ENCODE peak calls at places on chromosome 4, in four cellular contexts. One of them, this sample, is unnamed.

GRCh38 chr4:77141964-77142641 is 14.9 kb upstream of the CCNG2 start:
- DNase-seq in activated T-cell treated with anti-CD3 and anti-CD28 coated beads for 1 hour: no peak
- DNase-seq in stimulated activated CD4-positive, alpha-beta T cell treated with anti-CD3 and anti-CD28 coated beads, Interleukin-12 subunit alpha, Interleukin-12 subunit beta, amount 100 ng/mL, for 24 hours: no peak
- DNase-seq in Ammon's horn: no peak
- DNase-seq in this sample: peak; percentile 95

GRCh38 chr4:54941994-54942552 is 183.3 kb downstream of the KDR start:
- DNase-seq in stimulated activated CD4-positive, alpha-beta T cell treated with anti-CD3 and anti-CD28 coated beads, Interleukin-12 subunit alpha, Interleukin-12 subunit beta, amount 100 ng/mL, for 24 hours: no peak
- DNase-seq in activated T-cell treated with anti-CD3 and anti-CD28 coated beads for 1 hour: peak; percentile 7
- DNase-seq in Ammon's horn: peak; percentile 26
- DNase-seq in this sample: no peak

GRCh38 chr4:13208558-13209193 is 275.5 kb downstream of the RAB28 start:
- DNase-seq in Ammon's horn: no peak
- DNase-seq in activated T-cell treated with anti-CD3 and anti-CD28 coated beads for 1 hour: no peak
- DNase-seq in stimulated activated CD4-positive, alpha-beta T cell treated with anti-CD3 and anti-CD28 coated beads, Interleukin-12 subunit alpha, Interleukin-12 subunit beta, amount 100 ng/mL, for 24 hours: no peak
- DNase-seq in this sample: no peak

GRCh38 chr4:127249066-127249766 is 383.5 kb upstream of the INTU start:
- DNase-seq in stimulated activated CD4-positive, alpha-beta T cell treated with anti-CD3 and anti-CD28 coated beads, Interleukin-12 subunit alpha, Interleukin-12 subunit beta, amount 100 ng/mL, for 24 hours: no peak
- DNase-seq in Ammon's horn: no peak
- DNase-seq in activated T-cell treated with anti-CD3 and anti-CD28 coated beads for 1 hour: no peak
- DNase-seq in this sample: no peak

GRCh38 chr4:4801013-4801412 is 58.5 kb upstream of the MSX1 start:
- DNase-seq in stimulated activated CD4-positive, alpha-beta T cell treated with anti-CD3 and anti-CD28 coated beads, Interleukin-12 subunit alpha, Interleukin-12 subunit beta, amount 100 ng/mL, for 24 hours: no peak
- DNase-seq in Ammon's horn: no peak
- DNase-seq in activated T-cell treated with anti-CD3 and anti-CD28 coated beads for 1 hour: no peak
- DNase-seq in this sample: no peak

GRCh38 chr4:5712517-5712916 is 1.5 kb downstream of the EVC start:
- DNase-seq in Ammon's horn: no peak
- DNase-seq in stimulated activated CD4-positive, alpha-beta T cell treated with anti-CD3 and anti-CD28 coated beads, Interleukin-12 subunit alpha, Interleukin-12 subunit beta, amount 100 ng/mL, for 24 hours: no peak
- DNase-seq in activated T-cell treated with anti-CD3 and anti-CD28 coated beads for 1 hour: no peak
- DNase-seq in this sample: no peak

GRCh38 chr4:5789141-5789540 is 78.1 kb downstream of the EVC start:
- DNase-seq in stimulated activated CD4-positive, alpha-beta T cell treated with anti-CD3 and anti-CD28 coated beads, Interleukin-12 subunit alpha, Interleukin-12 subunit beta, amount 100 ng/mL, for 24 hours: no peak
- DNase-seq in activated T-cell treated with anti-CD3 and anti-CD28 coated beads for 1 hour: no peak
- DNase-seq in Ammon's horn: no peak
- DNase-seq in this sample: no peak

GRCh38 chr4:10016169-10016568 is 5.1 kb downstream of the SLC2A9 start:
- DNase-seq in stimulated activated CD4-positive, alpha-beta T cell treated with anti-CD3 and anti-CD28 coated beads, Interleukin-12 subunit alpha, Interleukin-12 subunit beta, amount 100 ng/mL, for 24 hours: no peak
- DNase-seq in activated T-cell treated with anti-CD3 and anti-CD28 coated beads for 1 hour: no peak
- DNase-seq in Ammon's horn: no peak
- DNase-seq in this sample: no peak

GRCh38 chr4:152947311-152947710 is 11.2 kb downstream of the FHDC1 start:
- DNase-seq in activated T-cell treated with anti-CD3 and anti-CD28 coated beads for 1 hour: no peak
- DNase-seq in Ammon's horn: no peak
- DNase-seq in stimulated activated CD4-positive, alpha-beta T cell treated with anti-CD3 and anti-CD28 coated beads, Interleukin-12 subunit alpha, Interleukin-12 subunit beta, amount 100 ng/mL, for 24 hours: no peak
- DNase-seq in this sample: no peak

This sample was measured in G401.